ENCODE peak calls at places on chromosome 3, in six cellular contexts. Z is stomach, N is GM12878, T is GM23338, A is suprapubic skin, B is HCT116. R is an unnamed sample.

GRCh38 chr3:57397175-57398026 is 104.9 kb upstream of the ASB14 start:
- DNase-seq in Z (peak), N (peak), T (peak), A (no peak), B (peak), R (peak)

GRCh38 chr3:4826237-4827100 is 152.8 kb upstream of the BHLHE40 start:
- DNase-seq in A (no peak), B (no peak), N (no peak), T (no peak), Z (peak), R (no peak)

GRCh38 chr3:63096248-63097058 is 181.7 kb upstream of the SYNPR start:
- DNase-seq in A (no peak), T (no peak), N (no peak), B (no peak), Z (no peak), R (no peak)

GRCh38 chr3:175129126-175129525 is 270.0 kb downstream of the NAALADL2 start:
- DNase-seq in Z (no peak), A (no peak), N (no peak), B (no peak), T (no peak), R (no peak)

GRCh38 chr3:25173610-25174009 is 254.5 kb upstream of the RARB start:
- DNase-seq in T (no peak), B (no peak), Z (no peak), N (no peak), A (no peak), R (no peak)

GRCh38 chr3:160040181-160040580 is 51.5 kb downstream of the IL12A start:
- DNase-seq in B (no peak), N (no peak), A (no peak), Z (no peak), T (no peak), R (no peak)

GRCh38 chr3:9422712-9423424 is 25.5 kb downstream of the SETD5 start:
- DNase-seq in T (peak), A (no peak), N (no peak), B (peak), Z (peak), R (peak)

GRCh38 chr3:38698061-38698460 is 48.6 kb upstream of the SCN5A start:
- DNase-seq in Z (no peak), N (no peak), A (no peak), B (no peak), T (no peak), R (no peak)

GRCh38 chr3:32709346-32709745 is 24.4 kb downstream of the CNOT10 start:
- DNase-seq in Z (no peak), B (no peak), T (no peak), N (no peak), A (no peak), R (no peak)

GRCh38 chr3:114392831-114393230 is 99.0 kb downstream of the TIGIT start:
- DNase-seq in Z (no peak), T (no peak), A (no peak), N (no peak), B (no peak), R (no peak)

GRCh38 chr3:183555541-183556081 is at the start of gene KLHL6:
- DNase-seq in B (no peak), Z (peak), T (no peak), A (no peak), N (peak), R (no peak)

GRCh38 chr3:52873433-52874159 is 23.8 kb downstream of the STIMATE start:
- DNase-seq in T (peak), A (no peak), Z (no peak), N (no peak), B (no peak), R (peak)

GRCh38 chr3:52109556-52110380 is 44.5 kb downstream of the POC1A start:
- DNase-seq in A (no peak), B (no peak), T (no peak), Z (no peak), N (no peak), R (no peak)

GRCh38 chr3:51350751-51351150 is 34.3 kb upstream of the MANF start:
- DNase-seq in N (no peak), Z (no peak), A (no peak), T (no peak), B (no peak), R (no peak)

GRCh38 chr3:122961146-122961545 is 66.4 kb downstream of the SEMA5B start:
- DNase-seq in A (no peak), B (no peak), Z (no peak), T (no peak), N (no peak), R (no peak)

GRCh38 chr3:197253243-197253947 is 45.0 kb downstream of the DLG1 start:
- DNase-seq in B (no peak), T (no peak), Z (no peak), N (no peak), A (no peak), R (no peak)

GRCh38 chr3:43872301-43872700 is 181.6 kb downstream of the ABHD5 start:
- DNase-seq in N (no peak), A (no peak), T (no peak), B (no peak), Z (no peak), R (no peak)

GRCh38 chr3:47266709-47267489 is 15.7 kb downstream of the KIF9 start:
- DNase-seq in N (peak), Z (peak), T (no peak), B (peak), A (no peak), R (peak)

GRCh38 chr3:101827211-101828174 is 21.8 kb upstream of the NFKBIZ start:
- DNase-seq in B (peak), T (peak), N (peak), Z (peak), A (peak), R (no peak)

GRCh38 chr3:13644341-13645082 is 95.6 kb downstream of the FBLN2 start:
- DNase-seq in N (no peak), T (no peak), Z (no peak), A (no peak), B (no peak), R (no peak)

GRCh38 chr3:22969276-22969675 is 233.9 kb upstream of the UBE2E2 start:
- DNase-seq in Z (no peak), A (no peak), T (no peak), B (no peak), N (no peak), R (no peak)

GRCh38 chr3:130658666-130659065 is 88.0 kb downstream of the PIK3R4 start:
- DNase-seq in A (no peak), Z (no peak), T (no peak), B (no peak), N (no peak), R (no peak)

GRCh38 chr3:58580826-58581327 is 3.7 kb upstream of the FAM107A start:
- DNase-seq in T (peak), Z (no peak), B (no peak), A (no peak), N (no peak), R (no peak)

GRCh38 chr3:10286596-10287295 is 6.0 kb downstream of the GHRL start:
- DNase-seq in N (no peak), Z (no peak), T (peak), B (peak), A (peak), R (no peak)

GRCh38 chr3:61535826-61536225 is 25.5 kb upstream of the PTPRG start:
- DNase-seq in A (no peak), B (no peak), T (no peak), Z (no peak), N (no peak), R (no peak)

GRCh38 chr3:108472011-108472591 is 38.3 kb downstream of the MYH15 start:
- DNase-seq in T (no peak), B (peak), A (no peak), Z (no peak), N (no peak), R (no peak)

GRCh38 chr3:189967254-189967865 is 153.3 kb downstream of the P3H2 start:
- DNase-seq in T (peak), A (no peak), N (no peak), B (peak), Z (no peak), R (peak)

GRCh38 chr3:8578282-8578681 is 66.3 kb downstream of the SSUH2 start:
- DNase-seq in Z (no peak), T (no peak), N (peak), B (no peak), A (no peak), R (no peak)

GRCh38 chr3:184685646-184686045 is 26.2 kb downstream of the MAGEF1 start:
- DNase-seq in Z (no peak), T (peak), N (no peak), A (no peak), B (no peak), R (no peak)

GRCh38 chr3:147377412-147378185 is 28.7 kb downstream of the ZIC4 start:
- DNase-seq in N (no peak), T (peak), B (no peak), Z (no peak), A (no peak), R (no peak)

GRCh38 chr3:9600597-9600996 is 47.0 kb upstream of the LHFPL4 start:
- DNase-seq in T (peak), A (no peak), B (no peak), N (no peak), Z (peak), R (no peak)

GRCh38 chr3:177451940-177452484 is 254.7 kb upstream of the TBL1XR1 start:
- DNase-seq in A (no peak), T (no peak), Z (no peak), B (no peak), N (no peak), R (no peak)

GRCh38 chr3:48232734-48233133 is 8.2 kb upstream of the ZNF589 start:
- DNase-seq in A (peak), B (peak), T (peak), Z (peak), N (peak), R (peak)

GRCh38 chr3:1468145-1468544 is 375.3 kb downstream of the CNTN6 start:
- DNase-seq in T (no peak), B (no peak), A (no peak), Z (no peak), N (no peak), R (no peak)

GRCh38 chr3:27368831-27369607 is at the start of gene NEK10:
- DNase-seq in T (peak), B (peak), Z (peak), N (peak), A (peak), R (peak)
- TF ChIP-seq POLR2AphosphoS5 in T (no peak), B (no peak), Z (peak), N (no peak), A (no peak), R (peak)

GRCh38 chr3:142934128-142934896 is 29.2 kb downstream of the PAQR9 start:
- DNase-seq in B (no peak), N (no peak), Z (no peak), T (no peak), A (no peak), R (no peak)

GRCh38 chr3:142929109-142929508 is 34.4 kb downstream of the PAQR9 start:
- DNase-seq in B (peak), A (no peak), Z (peak), N (no peak), T (peak), R (peak)

GRCh38 chr3:142929890-142930289 is 33.6 kb downstream of the PAQR9 start:
- DNase-seq in Z (no peak), N (no peak), B (no peak), T (no peak), A (no peak), R (no peak)

GRCh38 chr3:142930510-142930909 is 33.0 kb downstream of the PAQR9 start:
- DNase-seq in Z (no peak), T (no peak), N (no peak), A (no peak), B (peak), R (no peak)

DNA sequence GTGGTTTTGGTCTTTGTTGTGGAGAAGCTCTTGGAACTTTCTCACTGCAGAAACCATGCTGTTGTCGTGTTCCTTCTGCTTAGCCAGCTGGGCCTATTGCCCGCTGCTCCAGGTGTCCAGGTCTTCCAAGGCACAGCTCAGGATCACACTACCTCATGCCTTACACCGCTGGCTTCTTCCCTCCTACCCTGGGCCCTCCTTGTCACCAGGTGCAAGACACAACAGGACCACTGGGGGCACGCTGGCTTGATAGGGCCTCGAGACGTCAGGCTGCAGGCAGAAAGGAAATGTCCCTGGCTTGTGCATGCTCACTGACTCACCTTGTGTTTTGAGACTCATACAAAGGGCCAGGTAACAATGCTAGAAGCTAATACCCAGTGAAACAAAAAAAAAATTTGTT is 32.3 kb downstream of the PAQR9 start:
- DNase-seq in Z (no peak), N (no peak), B (no peak), A (no peak), T (peak), R (no peak)
- TF ChIP-seq CTCF in Z (no peak), N (peak), B (no peak), A (no peak), T (no peak), R (no peak)

DNA sequence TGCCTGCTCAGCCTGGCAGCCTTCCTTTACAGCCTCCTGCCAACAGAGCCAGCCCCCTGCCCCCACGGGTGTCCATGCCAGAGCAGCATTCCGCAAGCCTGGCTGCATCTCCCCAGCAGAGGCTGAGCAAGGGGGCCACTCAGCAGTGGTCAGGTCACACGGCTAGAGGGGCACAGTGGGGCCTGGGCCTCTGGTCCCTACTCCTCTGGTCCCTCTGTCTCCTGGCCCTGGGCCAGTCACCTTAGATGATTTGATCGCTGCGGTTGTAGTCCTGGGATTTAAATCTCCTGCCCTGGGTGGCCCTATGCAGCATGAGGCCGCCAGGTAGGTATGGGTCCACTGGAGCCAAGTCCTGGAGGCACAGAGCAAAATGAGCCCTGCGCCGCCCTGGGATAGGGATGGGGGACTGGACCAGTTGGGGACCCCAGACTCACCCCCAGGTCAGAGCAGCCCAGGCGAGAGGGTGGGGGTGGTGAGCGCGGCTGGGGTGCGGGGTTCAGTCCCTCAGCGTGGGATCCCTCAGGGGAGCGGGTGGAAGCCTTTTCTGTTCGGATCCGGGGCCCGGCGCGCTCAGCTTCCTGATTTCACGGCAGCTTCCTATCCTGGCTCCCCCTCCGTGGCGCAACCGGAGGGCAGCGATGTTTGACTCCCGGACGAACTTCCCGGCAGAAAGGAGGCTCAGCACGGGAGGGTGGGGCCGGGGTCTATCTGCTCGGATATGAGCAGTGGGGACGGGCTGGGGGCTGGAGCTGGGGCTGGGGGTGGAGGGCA is at the start of gene ZBTB47:
- DNase-seq in A (peak), N (no peak), T (peak), B (no peak), Z (peak), R (peak)
- TF ChIP-seq POLR2AphosphoS5 in A (no peak), N (no peak), T (no peak), B (no peak), Z (no peak), R (no peak)

GRCh38 chr3:171943262-171944108 is 95.9 kb upstream of the FNDC3B start:
- DNase-seq in N (no peak), Z (no peak), T (no peak), A (no peak), B (no peak), R (no peak)
- TF ChIP-seq CTCF in N (no peak), Z (no peak), T (peak), A (no peak), B (no peak), R (no peak)